ENCODE peak calls at places on chromosomes 1 and 21, in ten cellular contexts. Z is heart left ventricle; W is heart right ventricle; M is cardiac fibroblast; X is CD8-positive, alpha-beta memory T cell; V is lung; P is right lobe of liver; Y is aorta; O is breast epithelium; T is upper lobe of right lung. R is an unnamed sample.

GRCh38 chr1:241579434-241579833 is 47.3 kb downstream of the KMO start:
- DNase-seq in Z (no peak), W (no peak), M (no peak), X (no peak), V (no peak), P (no peak), Y (no peak), O (no peak), T (peak), R (no peak)

GRCh38 chr1:218371927-218372672 is 27.0 kb downstream of the TGFB2 start:
- DNase-seq in Z (no peak), W (no peak), M (peak), X (no peak), V (no peak), P (no peak), Y (no peak), O (no peak), T (no peak), R (peak)

GRCh38 chr1:57551476-57551875 is 127.6 kb upstream of the DAB1 start:
- DNase-seq in Z (no peak), W (no peak), M (no peak), X (no peak), V (no peak), P (no peak), Y (no peak), O (no peak), T (no peak), R (no peak)

GRCh38 chr21:32094792-32095191 is 184.1 kb downstream of the MIS18A start:
- DNase-seq in Z (no peak), W (no peak), M (no peak), X (no peak), V (no peak), P (no peak), Y (no peak), O (no peak), T (no peak), R (no peak)

GRCh38 chr1:166283190-166283589 is 116.4 kb upstream of the FAM78B start:
- DNase-seq in Z (no peak), W (no peak), M (no peak), X (no peak), V (no peak), P (no peak), Y (no peak), O (no peak), T (no peak), R (no peak)

GRCh38 chr1:66223681-66224080 is 310.3 kb upstream of the SGIP1 start:
- DNase-seq in Z (no peak), W (no peak), M (no peak), X (no peak), V (no peak), P (no peak), Y (no peak), O (no peak), T (no peak), R (no peak)

GRCh38 chr1:203625623-203626189 is 926 bp upstream of the ATP2B4 start:
- DNase-seq in Z (no peak), W (peak), M (peak), X (peak), V (peak), P (no peak), Y (no peak), O (no peak), T (no peak), R (peak)

GRCh38 chr1:55420866-55421265 is 205.7 kb upstream of the USP24 start:
- DNase-seq in Z (no peak), W (no peak), M (peak), X (no peak), V (no peak), P (no peak), Y (no peak), O (no peak), T (no peak), R (no peak)

GRCh38 chr1:232207089-232207723 is 422.7 kb downstream of the SIPA1L2 start:
- DNase-seq in Z (no peak), W (no peak), M (no peak), X (no peak), V (no peak), P (no peak), Y (no peak), O (no peak), T (no peak), R (no peak)

GRCh38 chr1:154971341-154971998 is 923 bp upstream of the SHC1 start:
- DNase-seq in Z (peak), W (no peak), M (no peak), X (no peak), V (no peak), P (no peak), Y (no peak), O (no peak), T (no peak), R (peak)

GRCh38 chr21:20802631-20803260 is 195.5 kb upstream of the NCAM2 start:
- DNase-seq in Z (no peak), W (no peak), M (no peak), X (no peak), V (no peak), P (no peak), Y (no peak), O (no peak), T (no peak), R (no peak)

GRCh38 chr21:15279484-15279883 is 214.7 kb upstream of the NRIP1 start:
- DNase-seq in Z (no peak), W (no peak), M (peak), X (no peak), V (no peak), P (no peak), Y (no peak), O (no peak), T (no peak), R (no peak)

GRCh38 chr1:178693368-178693767 is 31.7 kb upstream of the RALGPS2 start:
- DNase-seq in Z (no peak), W (no peak), M (no peak), X (no peak), V (no peak), P (no peak), Y (no peak), O (no peak), T (no peak), R (peak)

GRCh38 chr21:27301216-27301615 is 334.3 kb upstream of the ADAMTS5 start:
- DNase-seq in Z (no peak), W (no peak), M (no peak), X (no peak), V (no peak), P (no peak), Y (no peak), O (no peak), T (no peak), R (no peak)

GRCh38 chr1:65729308-65729707 is 63.4 kb upstream of the PDE4B start:
- DNase-seq in Z (no peak), W (no peak), M (no peak), X (no peak), V (no peak), P (no peak), Y (no peak), O (no peak), T (no peak), R (no peak)

GRCh38 chr1:186715887-186716809 is 35.9 kb upstream of the PTGS2 start:
- DNase-seq in Z (no peak), W (no peak), M (peak), X (no peak), V (no peak), P (no peak), Y (no peak), O (no peak), T (no peak), R (peak)

GRCh38 chr21:36155603-36156338 is 853 bp upstream of the DOP1B start:
- DNase-seq in Z (peak), W (no peak), M (no peak), X (peak), V (peak), P (no peak), Y (no peak), O (peak), T (peak), R (no peak)

GRCh38 chr1:26142165-26142564 is 16.7 kb upstream of the FAM110D start:
- DNase-seq in Z (no peak), W (no peak), M (no peak), X (no peak), V (no peak), P (no peak), Y (no peak), O (no peak), T (no peak), R (no peak)

GRCh38 chr21:29299046-29299905 is 554 bp downstream of the BACH1 start:
- DNase-seq in Z (peak), W (peak), M (peak), X (peak), V (peak), P (peak), Y (peak), O (peak), T (peak), R (peak)

GRCh38 chr21:44778983-44779382 is 22.6 kb downstream of the UBE2G2 start:
- DNase-seq in Z (no peak), W (no peak), M (no peak), X (no peak), V (no peak), P (no peak), Y (no peak), O (no peak), T (no peak), R (no peak)

GRCh38 chr1:72186733-72187307 is 95.5 kb downstream of the NEGR1 start:
- DNase-seq in Z (no peak), W (no peak), M (peak), X (no peak), V (no peak), P (no peak), Y (no peak), O (no peak), T (no peak), R (peak)

GRCh38 chr1:68906431-68906830 is 409.5 kb upstream of the DEPDC1 start:
- DNase-seq in Z (no peak), W (no peak), M (no peak), X (no peak), V (no peak), P (no peak), Y (no peak), O (no peak), T (no peak), R (no peak)

GRCh38 chr1:185360714-185361113 is 43.7 kb upstream of the IVNS1ABP start:
- DNase-seq in Z (no peak), W (no peak), M (peak), X (no peak), V (no peak), P (no peak), Y (no peak), O (no peak), T (no peak), R (no peak)

GRCh38 chr1:109988349-109988914 is 3.9 kb downstream of the AHCYL1 start:
- DNase-seq in Z (no peak), W (no peak), M (no peak), X (no peak), V (no peak), P (no peak), Y (no peak), O (no peak), T (no peak), R (no peak)

GRCh38 chr1:32464191-32464715 is 619 bp upstream of the ZBTB8B start:
- DNase-seq in Z (no peak), W (no peak), M (no peak), X (no peak), V (no peak), P (no peak), Y (no peak), O (no peak), T (no peak), R (peak)

GRCh38 chr1:68384321-68384813 is 65.4 kb downstream of the RPE65 start:
- DNase-seq in Z (no peak), W (peak), M (peak), X (no peak), V (no peak), P (no peak), Y (no peak), O (no peak), T (no peak), R (peak)

GRCh38 chr21:44930543-44930981 is 9.3 kb upstream of the SLX9 start:
- DNase-seq in Z (no peak), W (no peak), M (peak), X (peak), V (no peak), P (peak), Y (peak), O (no peak), T (peak), R (no peak)

GRCh38 chr1:87024936-87025537 is 110.6 kb downstream of the HS2ST1 start:
- DNase-seq in Z (no peak), W (no peak), M (peak), X (no peak), V (no peak), P (no peak), Y (no peak), O (no peak), T (no peak), R (peak)

GRCh38 chr1:38052750-38053415 is 6.3 kb upstream of the POU3F1 start:
- DNase-seq in Z (no peak), W (no peak), M (no peak), X (peak), V (no peak), P (no peak), Y (no peak), O (no peak), T (no peak), R (no peak)
- H3K4me3 ChIP-seq in Z (no peak), W (no peak), M (no peak), X (no peak), V (no peak), P (no peak), Y (no peak), O (no peak), T (no peak), R (no peak)

GRCh38 chr1:61053281-61053711 is 29.1 kb upstream of the NFIA start:
- DNase-seq in Z (no peak), W (no peak), M (peak), X (no peak), V (no peak), P (no peak), Y (no peak), O (no peak), T (no peak), R (no peak)
- H3K4me3 ChIP-seq in Z (peak), W (peak), M (peak), X (no peak), V (peak), P (peak), Y (peak), O (peak), T (peak), R (peak)

DNA sequence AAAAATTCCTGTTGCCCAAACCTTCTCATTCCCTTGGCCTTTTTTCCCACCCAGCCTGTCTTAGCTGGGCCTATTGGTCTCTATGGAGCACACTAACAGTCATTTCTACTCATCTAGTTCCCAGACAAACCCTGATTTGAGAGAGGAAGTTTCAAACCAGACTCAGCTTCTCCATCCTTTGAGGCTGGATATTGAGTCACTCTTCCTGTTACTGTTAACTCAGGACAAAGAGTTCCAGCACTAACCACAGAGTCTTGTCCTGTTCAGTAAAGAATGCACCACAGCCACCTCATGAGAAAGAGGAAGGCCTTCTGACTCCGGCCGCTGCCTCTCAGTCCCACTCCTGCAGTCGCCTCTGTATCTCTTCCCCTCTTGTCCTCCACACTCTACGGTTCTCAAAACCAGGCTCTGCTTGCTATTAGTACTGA is 137.8 kb downstream of the PTPRC start:
- DNase-seq in Z (peak), W (peak), M (peak), X (no peak), V (peak), P (peak), Y (no peak), O (no peak), T (peak), R (peak)
- H3K4me3 ChIP-seq in Z (no peak), W (no peak), M (no peak), X (no peak), V (no peak), P (no peak), Y (no peak), O (no peak), T (no peak), R (no peak)

GRCh38 chr1:243249214-243249613 is 5.9 kb downstream of the CEP170 start:
- DNase-seq in Z (no peak), W (no peak), M (no peak), X (no peak), V (no peak), P (no peak), Y (no peak), O (no peak), T (no peak), R (no peak)

GRCh38 chr1:243253927-243254232 is 1.2 kb downstream of the CEP170 start:
- DNase-seq in Z (no peak), W (no peak), M (no peak), X (no peak), V (no peak), P (no peak), Y (no peak), O (no peak), T (no peak), R (no peak)

GRCh38 chr1:243250102-243250501 is 5.0 kb downstream of the CEP170 start:
- DNase-seq in Z (no peak), W (no peak), M (no peak), X (no peak), V (no peak), P (no peak), Y (no peak), O (no peak), T (no peak), R (no peak)

GRCh38 chr1:243253211-243253926 is 1.7 kb downstream of the CEP170 start:
- DNase-seq in Z (no peak), W (no peak), M (peak), X (no peak), V (no peak), P (no peak), Y (no peak), O (no peak), T (no peak), R (no peak)

DNA sequence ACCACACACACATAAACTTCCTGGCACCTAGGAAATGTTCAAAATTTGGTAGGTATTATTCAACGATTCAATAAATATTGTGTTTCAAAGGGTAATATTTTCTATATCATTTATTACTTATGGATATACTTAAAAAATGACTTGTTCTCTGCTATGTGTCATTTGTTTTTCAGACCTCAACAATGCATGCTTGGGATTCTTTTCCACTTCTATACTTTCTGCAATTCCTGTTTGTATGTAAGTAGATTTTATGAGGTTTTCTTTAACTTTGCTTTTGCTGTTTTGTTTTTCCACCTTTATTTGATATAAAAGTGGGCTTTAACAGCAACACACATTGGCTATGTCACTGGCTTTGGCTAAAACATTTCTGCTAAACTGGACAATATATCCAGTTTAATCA is 3.5 kb downstream of the CEP170 start:
- DNase-seq in Z (no peak), W (no peak), M (peak), X (no peak), V (no peak), P (no peak), Y (no peak), O (no peak), T (no peak), R (no peak)
- H3K4me3 ChIP-seq in Z (no peak), W (no peak), M (peak), X (no peak), V (no peak), P (no peak), Y (no peak), O (no peak), T (no peak), R (peak)

GRCh38 chr1:209065350-209065749 is 518.2 kb upstream of the CAMK1G start:
- DNase-seq in Z (no peak), W (no peak), M (no peak), X (no peak), V (no peak), P (no peak), Y (no peak), O (no peak), T (no peak), R (no peak)

GRCh38 chr1:209063816-209064664 is 519.5 kb upstream of the CAMK1G start:
- DNase-seq in Z (no peak), W (no peak), M (no peak), X (no peak), V (no peak), P (no peak), Y (no peak), O (no peak), T (no peak), R (no peak)

GRCh38 chr1:209064850-209065249 is 518.7 kb upstream of the CAMK1G start:
- DNase-seq in Z (no peak), W (no peak), M (no peak), X (no peak), V (no peak), P (no peak), Y (no peak), O (no peak), T (no peak), R (no peak)

GRCh38 chr1:209062081-209062480 is 521.4 kb upstream of the CAMK1G start:
- DNase-seq in Z (no peak), W (no peak), M (no peak), X (no peak), V (no peak), P (no peak), Y (no peak), O (no peak), T (no peak), R (no peak)

GRCh38 chr1:209062863-209063262 is 520.7 kb upstream of the CAMK1G start:
- DNase-seq in Z (no peak), W (no peak), M (no peak), X (no peak), V (no peak), P (no peak), Y (no peak), O (no peak), T (no peak), R (no peak)
- H3K4me3 ChIP-seq in Z (no peak), W (no peak), M (no peak), X (no peak), V (no peak), P (no peak), Y (no peak), O (no peak), T (no peak), R (no peak)

GRCh38 chr1:202194328-202194648 is 689 bp downstream of the LGR6 start:
- DNase-seq in Z (no peak), W (no peak), M (no peak), X (no peak), V (no peak), P (no peak), Y (no peak), O (no peak), T (no peak), R (no peak)
- H3K4me3 ChIP-seq in Z (no peak), W (peak), M (no peak), X (no peak), V (no peak), P (no peak), Y (peak), O (no peak), T (no peak), R (no peak)

DNA sequence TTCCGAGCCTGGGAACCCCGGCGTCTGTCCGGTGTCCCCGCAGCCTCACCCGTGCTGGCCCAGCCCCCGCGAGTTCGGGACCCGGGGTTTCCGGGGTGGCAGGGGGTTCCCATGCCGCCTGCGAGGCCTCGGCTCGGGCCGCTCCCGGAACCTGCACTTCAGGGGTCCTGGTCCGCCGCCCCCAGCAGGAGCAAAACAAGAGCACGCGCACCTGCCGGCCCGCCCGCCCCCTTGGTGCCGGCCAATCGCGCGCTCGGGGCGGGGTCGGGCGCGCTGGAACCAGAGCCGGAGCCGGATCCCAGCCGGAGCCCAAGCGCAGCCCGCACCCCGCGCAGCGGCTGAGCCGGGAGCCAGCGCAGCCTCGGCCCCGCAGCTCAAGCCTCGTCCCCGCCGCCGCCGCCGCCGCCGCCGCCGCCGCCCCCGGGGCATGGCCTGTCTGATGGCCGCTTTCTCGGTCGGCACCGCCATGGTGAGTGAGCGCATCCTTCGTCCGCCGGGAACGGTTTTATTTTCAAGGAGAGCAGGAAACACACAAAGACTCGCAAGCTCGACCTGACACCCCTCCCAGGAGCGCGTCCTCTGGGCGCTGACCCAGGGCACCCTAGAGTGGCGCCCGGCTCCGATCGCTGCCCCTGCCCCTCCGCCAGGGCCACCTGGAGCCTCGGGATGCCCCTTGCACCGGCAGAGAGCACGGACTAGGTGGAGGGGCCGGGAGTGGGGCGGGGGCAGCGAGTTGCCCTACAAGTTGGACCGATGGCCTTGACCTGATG is at the start of gene ABCG1:
- DNase-seq in Z (peak), W (no peak), M (peak), X (peak), V (no peak), P (peak), Y (peak), O (no peak), T (peak), R (peak)
- H3K4me3 ChIP-seq in Z (peak), W (peak), M (peak), X (peak), V (peak), P (peak), Y (peak), O (peak), T (peak), R (peak)

GRCh38 chr1:20366766-20367602 is 76.3 kb downstream of the VWA5B1 start:
- DNase-seq in Z (no peak), W (peak), M (peak), X (no peak), V (no peak), P (peak), Y (peak), O (no peak), T (no peak), R (peak)
- H3K4me3 ChIP-seq in Z (peak), W (peak), M (no peak), X (no peak), V (no peak), P (no peak), Y (no peak), O (peak), T (peak), R (no peak)